ENCODE peak calls at places on chromosome 20, in four cellular contexts. One of them, this sample, is unnamed.

GRCh38 chr20:63177785-63178444 is 38.0 kb downstream of the YTHDF1 start:
- DNase-seq in HepG2: no peak
- DNase-seq in H1: peak; percentile 77
- DNase-seq in GM12878: no peak
- DNase-seq in this sample: no peak

GRCh38 chr20:64142546-64142945 is 21.7 kb upstream of the MYT1 start:
- DNase-seq in HepG2: no peak
- DNase-seq in GM12878: no peak
- DNase-seq in H1: peak; percentile 40
- DNase-seq in this sample: no peak

GRCh38 chr20:56566621-56567020 is 33.6 kb downstream of the FAM209B start:
- DNase-seq in HepG2: peak; percentile 38
- DNase-seq in H1: no peak
- DNase-seq in GM12878: no peak
- DNase-seq in this sample: no peak

GRCh38 chr20:36818831-36819230 is 45.3 kb upstream of the DSN1 start:
- DNase-seq in H1: no peak
- DNase-seq in GM12878: no peak
- DNase-seq in HepG2: no peak
- DNase-seq in this sample: no peak

GRCh38 chr20:36827541-36828279 is 48.2 kb upstream of the TLDC2 start:
- DNase-seq in H1: no peak
- DNase-seq in HepG2: no peak
- DNase-seq in GM12878: peak; percentile 74
- DNase-seq in this sample: no peak

GRCh38 chr20:40564997-40565680 is 123.9 kb downstream of the MAFB start:
- DNase-seq in HepG2: no peak
- DNase-seq in GM12878: no peak
- DNase-seq in H1: no peak
- DNase-seq in this sample: no peak

GRCh38 chr20:1185781-1186334 is 1.1 kb upstream of the TMEM74B start:
- DNase-seq in H1: peak; percentile 84
- DNase-seq in GM12878: no peak
- DNase-seq in HepG2: peak; percentile 63
- DNase-seq in this sample: peak; percentile 47

GRCh38 chr20:42472198-42472597 is 717.5 kb downstream of the PTPRT start:
- DNase-seq in GM12878: no peak
- DNase-seq in HepG2: no peak
- DNase-seq in H1: no peak
- DNase-seq in this sample: no peak

GRCh38 chr20:41408131-41408789 is 41.6 kb upstream of the EMILIN3 start:
- DNase-seq in H1: no peak
- DNase-seq in GM12878: peak; percentile 48
- DNase-seq in HepG2: no peak
- DNase-seq in this sample: no peak

GRCh38 chr20:59443558-59443957 is 143.1 kb downstream of the EDN3 start:
- DNase-seq in GM12878: no peak
- DNase-seq in H1: no peak
- DNase-seq in HepG2: no peak
- DNase-seq in this sample: no peak
- TF ChIP-seq YY1 in GM12878: no peak
- TF ChIP-seq YY1 in H1: no peak
- TF ChIP-seq YY1 in HepG2: no peak
- TF ChIP-seq YY1 in this sample: no peak

GRCh38 chr20:61852268-61853072 is 213.2 kb downstream of the TAF4 start:
- DNase-seq in H1: no peak
- DNase-seq in HepG2: no peak
- DNase-seq in GM12878: no peak
- DNase-seq in this sample: no peak
- TF ChIP-seq SUZ12 in H1: no peak
- TF ChIP-seq SUZ12 in HepG2: no peak
- TF ChIP-seq SUZ12 in GM12878: no peak
- TF ChIP-seq SUZ12 in this sample: no peak

GRCh38 chr20:5654557-5654956 is 95.6 kb upstream of the SHLD1 start:
- DNase-seq in HepG2: peak; percentile 93
- DNase-seq in GM12878: no peak
- DNase-seq in H1: no peak
- DNase-seq in this sample: no peak
- TF ChIP-seq YY1 in HepG2: no peak
- TF ChIP-seq YY1 in GM12878: no peak
- TF ChIP-seq YY1 in H1: no peak
- TF ChIP-seq YY1 in this sample: no peak

DNA sequence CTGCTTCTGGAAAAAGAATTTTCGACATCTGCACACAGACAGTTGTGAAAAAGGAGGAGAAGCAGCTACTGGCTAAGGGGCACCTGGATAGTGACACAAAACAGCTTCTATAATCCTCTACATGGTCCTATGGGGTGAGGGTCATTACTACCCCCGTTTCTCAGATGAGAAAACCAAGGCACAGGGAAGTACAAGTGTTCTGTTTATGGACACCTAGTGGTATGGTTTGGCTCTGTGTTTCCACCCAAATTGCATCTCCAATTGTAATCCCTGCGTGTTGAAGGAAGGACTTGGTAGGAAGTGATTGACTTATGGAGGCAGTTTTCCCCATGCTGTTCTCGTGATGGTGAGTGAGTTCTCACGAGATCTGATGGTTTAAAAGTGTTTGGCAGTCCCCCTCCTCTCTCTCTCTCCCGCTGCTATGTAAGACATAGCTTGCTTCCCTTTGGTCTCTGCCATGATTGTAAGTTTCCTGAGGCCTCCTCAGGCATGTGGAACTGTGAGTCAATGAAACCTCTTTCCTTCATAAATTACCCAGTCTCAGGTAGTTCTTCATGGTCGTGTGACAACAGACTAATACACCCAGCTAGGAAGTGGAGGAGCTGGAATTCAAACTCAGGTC is 2.5 kb upstream of the KCNK15 start:
- DNase-seq in GM12878: no peak
- DNase-seq in H1: no peak
- DNase-seq in HepG2: no peak
- DNase-seq in this sample: no peak
- TF ChIP-seq SUZ12 in GM12878: no peak
- TF ChIP-seq SUZ12 in H1: no peak
- TF ChIP-seq SUZ12 in HepG2: no peak
- TF ChIP-seq SUZ12 in this sample: no peak

GRCh38 chr20:3784863-3785239 is 1.7 kb downstream of the CENPB start:
- DNase-seq in GM12878: no peak
- DNase-seq in HepG2: no peak
- DNase-seq in H1: no peak
- DNase-seq in this sample: no peak

GRCh38 chr20:3785240-3786125 is 1.1 kb downstream of the CENPB start:
- DNase-seq in HepG2: no peak
- DNase-seq in GM12878: no peak
- DNase-seq in H1: no peak
- DNase-seq in this sample: no peak

GRCh38 chr20:3786665-3787639 is at the start of gene CENPB:
- DNase-seq in HepG2: peak; percentile 83
- DNase-seq in H1: peak; percentile 96
- DNase-seq in GM12878: no peak
- DNase-seq in this sample: peak; percentile 81

GRCh38 chr20:3786126-3786484 is 435 bp downstream of the CENPB start:
- DNase-seq in GM12878: no peak
- DNase-seq in HepG2: no peak
- DNase-seq in H1: peak; percentile 70
- DNase-seq in this sample: no peak

GRCh38 chr20:3788685-3789155 is 2.2 kb upstream of the CENPB start:
- DNase-seq in GM12878: no peak
- DNase-seq in HepG2: no peak
- DNase-seq in H1: no peak
- DNase-seq in this sample: no peak
- TF ChIP-seq YY1 in GM12878: no peak
- TF ChIP-seq YY1 in HepG2: no peak
- TF ChIP-seq YY1 in H1: no peak
- TF ChIP-seq YY1 in this sample: no peak

GRCh38 chr20:9610665-9611064 is 96.3 kb downstream of the LAMP5 start:
- DNase-seq in GM12878: no peak
- DNase-seq in H1: no peak
- DNase-seq in HepG2: no peak
- DNase-seq in this sample: no peak
- TF ChIP-seq SUZ12 in GM12878: no peak
- TF ChIP-seq SUZ12 in H1: no peak
- TF ChIP-seq SUZ12 in HepG2: no peak
- TF ChIP-seq SUZ12 in this sample: no peak

GRCh38 chr20:46307139-46307998 is 929 bp downstream of the CDH22 start:
- DNase-seq in GM12878: no peak
- DNase-seq in HepG2: peak; percentile 44
- DNase-seq in H1: peak; percentile 89
- DNase-seq in this sample: peak; percentile 57
- TF ChIP-seq YY1 in GM12878: peak; percentile 41
- TF ChIP-seq YY1 in HepG2: no peak
- TF ChIP-seq YY1 in H1: no peak
- TF ChIP-seq YY1 in this sample: no peak

DNA sequence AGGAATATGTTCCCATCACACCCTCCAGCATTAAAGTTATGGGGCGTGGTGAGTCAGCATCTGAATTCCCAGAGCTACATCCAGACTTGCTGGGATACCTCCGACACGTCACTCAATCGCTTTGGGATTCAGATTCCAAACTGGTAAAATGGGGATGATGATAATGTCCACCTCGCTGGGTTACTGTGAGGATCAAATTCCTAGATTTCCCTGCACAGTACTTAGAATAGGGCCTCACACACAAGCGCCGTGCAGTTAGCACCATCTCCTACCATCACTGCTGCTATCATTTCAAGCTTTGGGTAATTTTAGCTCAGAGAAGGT is 107.2 kb downstream of the SULF2 start:
- DNase-seq in H1: no peak
- DNase-seq in GM12878: no peak
- DNase-seq in HepG2: no peak
- DNase-seq in this sample: no peak
- TF ChIP-seq SUZ12 in H1: no peak
- TF ChIP-seq SUZ12 in GM12878: no peak
- TF ChIP-seq SUZ12 in HepG2: no peak
- TF ChIP-seq SUZ12 in this sample: no peak

GRCh38 chr20:20520776-20521175 is 152.9 kb downstream of the INSM1 start:
- DNase-seq in H1: no peak
- DNase-seq in GM12878: no peak
- DNase-seq in HepG2: no peak
- DNase-seq in this sample: no peak
- TF ChIP-seq YY1 in H1: no peak
- TF ChIP-seq YY1 in GM12878: no peak
- TF ChIP-seq YY1 in HepG2: no peak
- TF ChIP-seq YY1 in this sample: no peak

GRCh38 chr20:48807051-48807450 is 20.7 kb downstream of the PREX1 start:
- DNase-seq in GM12878: no peak
- DNase-seq in HepG2: no peak
- DNase-seq in H1: no peak
- DNase-seq in this sample: no peak
- TF ChIP-seq SUZ12 in GM12878: no peak
- TF ChIP-seq SUZ12 in HepG2: no peak
- TF ChIP-seq SUZ12 in H1: no peak
- TF ChIP-seq SUZ12 in this sample: no peak

This sample was measured in NT2/D1.